ENCODE peak calls at places on chromosomes 11 and 22, in seven cellular contexts. One of them, this sample, is unnamed.

GRCh38 chr22:21697866-21698265 is 32.1 kb downstream of the PPIL2 start:
- DNase-seq in neural progenitor cell: no peak
- DNase-seq in CD8-positive, alpha-beta memory T cell: no peak
- DNase-seq in ovary: no peak
- DNase-seq in IMR-90: peak; percentile 82
- DNase-seq in heart left ventricle: no peak
- DNase-seq in GM12878: no peak
- DNase-seq in this sample: no peak

GRCh38 chr11:61587951-61588695 is 7.2 kb upstream of the SYT7 start:
- DNase-seq in CD8-positive, alpha-beta memory T cell: peak; percentile 76
- DNase-seq in GM12878: no peak
- DNase-seq in IMR-90: no peak
- DNase-seq in heart left ventricle: peak; percentile 85
- DNase-seq in ovary: peak; percentile 70
- DNase-seq in neural progenitor cell: peak; percentile 76
- DNase-seq in this sample: peak; percentile 51

GRCh38 chr11:69880803-69881445 is 61.7 kb upstream of the FGF3 start:
- DNase-seq in IMR-90: no peak
- DNase-seq in neural progenitor cell: no peak
- DNase-seq in ovary: peak; percentile 10
- DNase-seq in CD8-positive, alpha-beta memory T cell: no peak
- DNase-seq in heart left ventricle: no peak
- DNase-seq in GM12878: no peak
- DNase-seq in this sample: no peak

GRCh38 chr22:41683052-41683451 is 5.6 kb downstream of the SNU13 start:
- DNase-seq in CD8-positive, alpha-beta memory T cell: no peak
- DNase-seq in GM12878: no peak
- DNase-seq in IMR-90: no peak
- DNase-seq in ovary: no peak
- DNase-seq in heart left ventricle: no peak
- DNase-seq in neural progenitor cell: no peak
- DNase-seq in this sample: no peak

GRCh38 chr11:130063398-130063797 is 6.3 kb upstream of the APLP2 start:
- DNase-seq in heart left ventricle: no peak
- DNase-seq in neural progenitor cell: no peak
- DNase-seq in IMR-90: no peak
- DNase-seq in CD8-positive, alpha-beta memory T cell: no peak
- DNase-seq in ovary: no peak
- DNase-seq in GM12878: no peak
- DNase-seq in this sample: no peak

GRCh38 chr11:93515438-93515837 is 27.8 kb downstream of the SMCO4 start:
- DNase-seq in IMR-90: no peak
- DNase-seq in GM12878: no peak
- DNase-seq in neural progenitor cell: no peak
- DNase-seq in ovary: no peak
- DNase-seq in heart left ventricle: no peak
- DNase-seq in CD8-positive, alpha-beta memory T cell: no peak
- DNase-seq in this sample: no peak

GRCh38 chr22:21707677-21708076 is 27.9 kb downstream of the YPEL1 start:
- DNase-seq in CD8-positive, alpha-beta memory T cell: no peak
- DNase-seq in ovary: no peak
- DNase-seq in GM12878: no peak
- DNase-seq in neural progenitor cell: no peak
- DNase-seq in heart left ventricle: no peak
- DNase-seq in IMR-90: peak; percentile 19
- DNase-seq in this sample: no peak

GRCh38 chr11:62269654-62270278 is at the start of gene SCGB2A2:
- DNase-seq in CD8-positive, alpha-beta memory T cell: no peak
- DNase-seq in heart left ventricle: no peak
- DNase-seq in neural progenitor cell: no peak
- DNase-seq in IMR-90: no peak
- DNase-seq in ovary: no peak
- DNase-seq in GM12878: no peak
- DNase-seq in this sample: no peak

GRCh38 chr11:3905080-3905953 is 49.9 kb downstream of the STIM1 start:
- DNase-seq in IMR-90: peak; percentile 76
- DNase-seq in heart left ventricle: no peak
- DNase-seq in neural progenitor cell: peak; percentile 6
- DNase-seq in CD8-positive, alpha-beta memory T cell: peak; percentile 81
- DNase-seq in ovary: no peak
- DNase-seq in GM12878: no peak
- DNase-seq in this sample: no peak

GRCh38 chr11:96704847-96705246 is 315.0 kb downstream of the JRKL start:
- DNase-seq in ovary: no peak
- DNase-seq in CD8-positive, alpha-beta memory T cell: no peak
- DNase-seq in heart left ventricle: no peak
- DNase-seq in neural progenitor cell: peak; percentile 28
- DNase-seq in IMR-90: no peak
- DNase-seq in GM12878: no peak
- DNase-seq in this sample: no peak

GRCh38 chr22:35563211-35563610 is 22.6 kb downstream of the RASD2 start:
- DNase-seq in GM12878: no peak
- DNase-seq in ovary: no peak
- DNase-seq in heart left ventricle: no peak
- DNase-seq in CD8-positive, alpha-beta memory T cell: no peak
- DNase-seq in neural progenitor cell: no peak
- DNase-seq in IMR-90: no peak
- DNase-seq in this sample: no peak

GRCh38 chr11:45146072-45147016 is at the start of gene PRDM11:
- DNase-seq in GM12878: no peak
- DNase-seq in IMR-90: peak; percentile 72
- DNase-seq in neural progenitor cell: peak; percentile 77
- DNase-seq in heart left ventricle: peak; percentile 83
- DNase-seq in CD8-positive, alpha-beta memory T cell: peak; percentile 76
- DNase-seq in ovary: peak; percentile 75
- DNase-seq in this sample: peak; percentile 54

GRCh38 chr11:65417702-65418430 is 4.7 kb upstream of the NEAT1 start:
- DNase-seq in ovary: peak; percentile 76
- DNase-seq in IMR-90: peak; percentile 28
- DNase-seq in CD8-positive, alpha-beta memory T cell: peak; percentile 65
- DNase-seq in neural progenitor cell: no peak
- DNase-seq in GM12878: no peak
- DNase-seq in heart left ventricle: peak; percentile 77
- DNase-seq in this sample: peak; percentile 44

GRCh38 chr11:100892886-100893285 is 205.8 kb downstream of the ARHGAP42 start:
- DNase-seq in neural progenitor cell: no peak
- DNase-seq in GM12878: no peak
- DNase-seq in IMR-90: no peak
- DNase-seq in CD8-positive, alpha-beta memory T cell: no peak
- DNase-seq in ovary: no peak
- DNase-seq in heart left ventricle: no peak
- DNase-seq in this sample: no peak

DNA sequence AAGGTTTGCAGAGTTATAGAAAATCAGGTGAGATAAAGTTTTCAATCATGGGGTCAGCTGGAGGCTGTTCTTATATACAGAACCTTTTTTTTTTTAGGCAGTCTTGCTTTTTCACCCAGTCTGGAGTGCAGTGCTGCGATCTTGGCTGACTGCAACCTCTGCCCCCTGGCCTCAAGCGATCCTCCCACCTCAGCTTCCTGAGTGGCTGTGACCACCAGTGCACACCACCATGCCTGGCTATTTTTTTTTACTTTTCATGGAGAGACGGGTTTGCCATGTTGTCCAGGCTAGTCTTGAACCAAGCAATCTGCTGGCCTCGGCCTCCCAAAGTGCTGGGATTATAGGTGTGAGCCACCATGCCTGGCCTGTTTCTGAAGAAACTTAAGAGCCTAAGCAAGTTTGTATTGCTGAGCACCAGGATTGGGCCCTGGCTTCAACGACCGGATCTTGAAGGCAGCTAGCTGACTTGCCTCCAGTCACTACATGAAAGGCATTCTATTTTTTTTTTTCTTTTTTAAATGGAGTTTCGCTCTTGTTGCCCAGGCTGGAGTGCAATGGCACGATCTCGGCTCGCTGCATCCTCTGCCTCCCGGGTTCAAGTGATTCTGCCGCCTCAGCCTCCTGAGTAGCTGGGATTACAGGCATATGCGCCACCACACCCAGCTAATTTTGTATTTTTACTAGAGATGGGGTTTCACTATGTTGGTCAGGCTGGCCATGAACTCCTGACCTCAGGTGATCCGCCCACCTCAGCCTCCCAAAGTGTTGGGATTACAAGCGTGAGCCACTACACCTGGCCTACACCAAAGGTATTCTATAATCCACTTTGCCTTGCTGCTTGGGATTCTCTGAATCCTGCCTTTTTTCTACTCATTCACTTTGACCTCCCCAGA is 7.6 kb downstream of the XBP1 start:
- DNase-seq in GM12878: no peak
- DNase-seq in neural progenitor cell: no peak
- DNase-seq in ovary: no peak
- DNase-seq in IMR-90: no peak
- DNase-seq in heart left ventricle: no peak
- DNase-seq in CD8-positive, alpha-beta memory T cell: no peak
- DNase-seq in this sample: no peak
- H3K27ac ChIP-seq in GM12878: peak overlapping the region; percentile 54
- H3K27ac ChIP-seq in neural progenitor cell: no peak overlapping the region
- H3K27ac ChIP-seq in ovary: no peak overlapping the region
- H3K27ac ChIP-seq in IMR-90: no peak overlapping the region
- H3K27ac ChIP-seq in heart left ventricle: no peak overlapping the region
- H3K27ac ChIP-seq in CD8-positive, alpha-beta memory T cell: peak overlapping the region; percentile 17
- H3K27ac ChIP-seq in this sample: no peak overlapping the region

GRCh38 chr11:63871962-63872832 is 33.3 kb downstream of the MARK2 start:
- DNase-seq in IMR-90: peak; percentile 93
- DNase-seq in heart left ventricle: peak; percentile 76
- DNase-seq in GM12878: peak; percentile 77
- DNase-seq in neural progenitor cell: peak; percentile 41
- DNase-seq in ovary: peak; percentile 56
- DNase-seq in CD8-positive, alpha-beta memory T cell: no peak
- DNase-seq in this sample: peak; percentile 23
- H3K27ac ChIP-seq in IMR-90: no peak overlapping the region
- H3K27ac ChIP-seq in heart left ventricle: peak overlapping the region; percentile 88
- H3K27ac ChIP-seq in GM12878: no peak overlapping the region
- H3K27ac ChIP-seq in neural progenitor cell: no peak overlapping the region
- H3K27ac ChIP-seq in ovary: peak overlapping the region; percentile 39
- H3K27ac ChIP-seq in CD8-positive, alpha-beta memory T cell: peak overlapping the region; percentile 12
- H3K27ac ChIP-seq in this sample: no peak overlapping the region

GRCh38 chr11:81990659-81991443 is 742.8 kb downstream of the FAM181B start:
- DNase-seq in GM12878: no peak
- DNase-seq in ovary: no peak
- DNase-seq in IMR-90: no peak
- DNase-seq in CD8-positive, alpha-beta memory T cell: no peak
- DNase-seq in heart left ventricle: no peak
- DNase-seq in neural progenitor cell: no peak
- DNase-seq in this sample: no peak

GRCh38 chr11:81993755-81994154 is 739.9 kb downstream of the FAM181B start:
- DNase-seq in ovary: no peak
- DNase-seq in GM12878: no peak
- DNase-seq in IMR-90: no peak
- DNase-seq in heart left ventricle: no peak
- DNase-seq in neural progenitor cell: no peak
- DNase-seq in CD8-positive, alpha-beta memory T cell: no peak
- DNase-seq in this sample: no peak

GRCh38 chr11:81986556-81987161 is 747.0 kb downstream of the FAM181B start:
- DNase-seq in IMR-90: no peak
- DNase-seq in ovary: no peak
- DNase-seq in neural progenitor cell: no peak
- DNase-seq in heart left ventricle: peak; percentile 43
- DNase-seq in CD8-positive, alpha-beta memory T cell: no peak
- DNase-seq in GM12878: no peak
- DNase-seq in this sample: no peak

GRCh38 chr11:81987829-81988472 is 745.7 kb downstream of the FAM181B start:
- DNase-seq in heart left ventricle: no peak
- DNase-seq in neural progenitor cell: no peak
- DNase-seq in GM12878: peak; percentile 16
- DNase-seq in ovary: peak; percentile 47
- DNase-seq in IMR-90: no peak
- DNase-seq in CD8-positive, alpha-beta memory T cell: no peak
- DNase-seq in this sample: no peak

GRCh38 chr11:81989093-81989492 is 744.6 kb downstream of the FAM181B start:
- DNase-seq in CD8-positive, alpha-beta memory T cell: no peak
- DNase-seq in heart left ventricle: no peak
- DNase-seq in neural progenitor cell: no peak
- DNase-seq in ovary: no peak
- DNase-seq in IMR-90: no peak
- DNase-seq in GM12878: no peak
- DNase-seq in this sample: no peak
- H3K27ac ChIP-seq in CD8-positive, alpha-beta memory T cell: no peak overlapping the region
- H3K27ac ChIP-seq in heart left ventricle: no peak overlapping the region
- H3K27ac ChIP-seq in neural progenitor cell: no peak overlapping the region
- H3K27ac ChIP-seq in ovary: no peak overlapping the region
- H3K27ac ChIP-seq in IMR-90: no peak overlapping the region
- H3K27ac ChIP-seq in GM12878: no peak overlapping the region
- H3K27ac ChIP-seq in this sample: no peak overlapping the region

GRCh38 chr11:118618991-118619375 is 11.6 kb downstream of the PHLDB1 start:
- DNase-seq in ovary: peak; percentile 61
- DNase-seq in IMR-90: peak; percentile 78
- DNase-seq in CD8-positive, alpha-beta memory T cell: no peak
- DNase-seq in GM12878: no peak
- DNase-seq in heart left ventricle: peak; percentile 69
- DNase-seq in neural progenitor cell: no peak
- DNase-seq in this sample: no peak

GRCh38 chr11:118620529-118621070 is 13.2 kb downstream of the PHLDB1 start:
- DNase-seq in heart left ventricle: peak; percentile 67
- DNase-seq in ovary: peak; percentile 51
- DNase-seq in CD8-positive, alpha-beta memory T cell: no peak
- DNase-seq in neural progenitor cell: no peak
- DNase-seq in GM12878: no peak
- DNase-seq in IMR-90: no peak
- DNase-seq in this sample: no peak

GRCh38 chr11:118621071-118621815 is 13.8 kb downstream of the PHLDB1 start:
- DNase-seq in GM12878: no peak
- DNase-seq in ovary: peak; percentile 92
- DNase-seq in neural progenitor cell: peak; percentile 89
- DNase-seq in IMR-90: peak; percentile 86
- DNase-seq in CD8-positive, alpha-beta memory T cell: no peak
- DNase-seq in heart left ventricle: peak; percentile 94
- DNase-seq in this sample: peak; percentile 39

GRCh38 chr11:118618115-118618990 is 10.9 kb downstream of the PHLDB1 start:
- DNase-seq in neural progenitor cell: peak; percentile 14
- DNase-seq in GM12878: no peak
- DNase-seq in ovary: peak; percentile 84
- DNase-seq in heart left ventricle: peak; percentile 82
- DNase-seq in CD8-positive, alpha-beta memory T cell: no peak
- DNase-seq in IMR-90: peak; percentile 96
- DNase-seq in this sample: no peak

DNA sequence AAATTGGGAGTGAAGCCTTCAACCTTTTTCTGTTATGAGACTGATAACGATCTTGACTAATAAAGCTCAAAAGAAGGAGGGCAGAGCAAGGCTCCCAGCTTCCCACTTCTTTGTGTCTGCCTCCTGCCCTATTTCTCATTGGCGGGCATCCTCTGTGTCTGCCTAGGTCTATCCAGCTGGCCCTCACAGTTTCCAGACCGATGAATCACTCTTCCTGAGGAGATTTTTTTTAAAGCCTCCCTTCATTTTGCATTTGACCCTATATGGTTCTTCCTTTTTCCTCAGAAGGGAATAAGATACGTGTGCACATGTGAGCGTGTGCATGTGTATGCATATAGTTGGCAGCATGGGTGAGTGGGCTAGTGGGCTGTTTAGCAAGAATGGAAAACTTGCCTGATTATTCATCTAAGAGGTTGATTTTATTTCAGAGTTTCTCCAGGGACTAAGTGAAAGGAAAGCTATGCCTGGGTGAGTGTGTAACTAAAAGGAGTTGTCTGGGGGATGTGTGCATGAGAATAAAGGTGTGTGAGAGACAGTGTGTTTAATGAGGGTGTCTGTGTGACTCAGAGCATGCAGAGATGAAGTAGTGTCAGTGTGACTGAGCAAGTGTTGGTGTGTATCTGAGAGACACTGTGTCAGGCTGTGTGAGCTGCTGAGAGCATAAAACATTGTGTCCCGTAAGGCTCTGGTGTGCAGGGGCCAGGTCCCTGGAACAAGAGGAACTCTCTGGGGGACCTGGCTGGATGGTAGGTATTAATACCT is 12.2 kb downstream of the PHLDB1 start:
- DNase-seq in GM12878: no peak
- DNase-seq in neural progenitor cell: no peak
- DNase-seq in CD8-positive, alpha-beta memory T cell: no peak
- DNase-seq in heart left ventricle: peak; percentile 55
- DNase-seq in ovary: peak; percentile 47
- DNase-seq in IMR-90: peak; percentile 98
- DNase-seq in this sample: no peak
- H3K27ac ChIP-seq in GM12878: no peak overlapping the region
- H3K27ac ChIP-seq in neural progenitor cell: no peak overlapping the region
- H3K27ac ChIP-seq in CD8-positive, alpha-beta memory T cell: no peak overlapping the region
- H3K27ac ChIP-seq in heart left ventricle: peak overlapping the region; percentile 97
- H3K27ac ChIP-seq in ovary: peak overlapping the region; percentile 75
- H3K27ac ChIP-seq in IMR-90: peak overlapping the region; percentile 95
- H3K27ac ChIP-seq in this sample: no peak overlapping the region

This sample was measured in naive thymus-derived CD4-positive, alpha-beta T cell.